ENCODE peak calls at places on chromosomes 4 and X, in seven cellular contexts. W, X, N, J, F, U and R are unnamed samples.

GRCh38 chr4:17511041-17511949 is 595 bp downstream of the QDPR start:
- DNase-seq in J (peak), X (peak), N (peak), F (peak), W (peak), U (peak), R (peak)

GRCh38 chrX:22134681-22135080 is 102.6 kb downstream of the PHEX start:
- DNase-seq in N (peak), F (no peak), U (no peak), J (peak), W (peak), X (peak), R (peak)

GRCh38 chr4:118279328-118279727 is 73.5 kb downstream of the PRSS12 start:
- DNase-seq in X (no peak), U (peak), J (no peak), N (no peak), W (no peak), F (no peak), R (no peak)

GRCh38 chr4:118734491-118735205 is 49.5 kb downstream of the METTL14 start:
- DNase-seq in J (no peak), W (no peak), F (no peak), X (no peak), U (no peak), N (no peak), R (no peak)

GRCh38 chrX:149982310-149982709 is 44.0 kb upstream of the EOLA2 start:
- DNase-seq in J (no peak), X (no peak), N (no peak), W (no peak), U (no peak), F (no peak), R (no peak)

GRCh38 chrX:139930923-139931645 is 1.8 kb downstream of the ATP11C start:
- DNase-seq in F (no peak), N (no peak), J (peak), U (peak), X (peak), W (peak), R (peak)

GRCh38 chr4:112175840-112176239 is 30.6 kb downstream of the FAM241A start:
- DNase-seq in N (no peak), W (no peak), J (no peak), F (no peak), U (no peak), X (no peak), R (no peak)

GRCh38 chrX:152601848-152602616 is 35.7 kb upstream of the GABRQ start:
- DNase-seq in N (no peak), U (peak), F (no peak), X (no peak), J (peak), W (peak), R (no peak)

GRCh38 chrX:41779058-41779564 is 55.1 kb downstream of the GPR82 start:
- DNase-seq in W (peak), X (peak), J (peak), N (peak), F (no peak), U (no peak), R (no peak)

GRCh38 chr4:160319221-160319867 is 1216.5 kb downstream of the RAPGEF2 start:
- DNase-seq in W (peak), U (no peak), F (no peak), X (no peak), J (no peak), N (no peak), R (no peak)

GRCh38 chr4:1576961-1577814 is 106.9 kb downstream of the FAM53A start:
- DNase-seq in W (no peak), N (no peak), F (no peak), U (no peak), X (no peak), J (no peak), R (peak)

GRCh38 chrX:47843363-47843762 is 6.7 kb downstream of the ZNF81 start:
- DNase-seq in W (no peak), F (no peak), J (peak), X (no peak), N (no peak), U (no peak), R (no peak)

GRCh38 chr4:146335763-146336412 is 121.5 kb downstream of the REELD1 start:
- DNase-seq in U (no peak), F (no peak), W (peak), J (peak), N (no peak), X (peak), R (no peak)

GRCh38 chr4:153488006-153488718 is 22.0 kb downstream of the TMEM131L start:
- DNase-seq in W (peak), N (peak), F (no peak), J (no peak), U (no peak), X (peak), R (no peak)

GRCh38 chr4:78688385-78688784 is 87.8 kb upstream of the BMP2K start:
- DNase-seq in U (no peak), F (no peak), N (no peak), X (no peak), J (peak), W (peak), R (peak)

GRCh38 chr4:83828601-83829000 is 292.7 kb downstream of the GPAT3 start:
- DNase-seq in N (peak), F (no peak), U (no peak), W (no peak), X (no peak), J (no peak), R (no peak)

GRCh38 chrX:21756785-21757529 is 959 bp downstream of the SMPX start:
- DNase-seq in W (no peak), F (no peak), U (no peak), N (no peak), X (no peak), J (no peak), R (no peak)

GRCh38 chr4:74015126-74015780 is 16.8 kb upstream of the CXCL5 start:
- DNase-seq in F (no peak), N (no peak), U (no peak), J (no peak), W (no peak), X (no peak), R (no peak)

GRCh38 chr4:27350161-27350560 is 489.5 kb downstream of the STIM2 start:
- DNase-seq in U (no peak), J (peak), N (no peak), W (peak), X (peak), F (no peak), R (no peak)

GRCh38 chr4:893995-894705 is 38.0 kb downstream of the GAK start:
- DNase-seq in J (no peak), X (no peak), U (no peak), F (no peak), N (no peak), W (no peak), R (no peak)

GRCh38 chr4:54660145-54660535 is 2.4 kb downstream of the KIT start:
- DNase-seq in N (no peak), F (no peak), X (no peak), J (no peak), U (no peak), W (peak), R (no peak)

GRCh38 chr4:126954537-126955291 is 678.0 kb upstream of the INTU start:
- DNase-seq in F (no peak), W (no peak), N (no peak), X (no peak), J (peak), U (peak), R (no peak)

GRCh38 chrX:40863671-40864070 is 128.3 kb upstream of the MED14 start:
- DNase-seq in F (no peak), J (no peak), N (no peak), X (no peak), W (no peak), U (no peak), R (peak)

GRCh38 chr4:186787536-186787935 is 63.9 kb upstream of the FAT1 start:
- DNase-seq in W (no peak), U (no peak), J (no peak), X (no peak), N (no peak), F (no peak), R (no peak)

GRCh38 chr4:119646347-119647071 is 17.9 kb upstream of the PDE5A start:
- DNase-seq in J (peak), U (no peak), N (peak), F (no peak), X (no peak), W (no peak), R (no peak)

GRCh38 chr4:141457653-141458052 is 178.7 kb upstream of the IL15 start:
- DNase-seq in U (no peak), N (no peak), F (no peak), X (no peak), J (no peak), W (no peak), R (no peak)

GRCh38 chr4:1563241-1563640 is 120.9 kb downstream of the FAM53A start:
- DNase-seq in N (no peak), J (no peak), W (no peak), X (no peak), U (no peak), F (no peak), R (no peak)

GRCh38 chrX:51144828-51145442 is 187.7 kb upstream of the NUDT10 start:
- DNase-seq in J (peak), N (peak), F (peak), X (peak), U (peak), W (peak), R (peak)

GRCh38 chrX:123138473-123138872 is 45.6 kb upstream of the GRIA3 start:
- DNase-seq in U (no peak), W (peak), X (no peak), F (no peak), N (no peak), J (peak), R (no peak)

GRCh38 chr4:73727685-73728084 is 12.7 kb upstream of the CXCL8 start:
- DNase-seq in J (no peak), F (no peak), N (no peak), W (no peak), U (no peak), X (peak), R (no peak)

GRCh38 chrX:50456712-50457484 is 13.7 kb downstream of the DGKK start:
- DNase-seq in W (no peak), F (no peak), N (no peak), X (no peak), J (no peak), U (no peak), R (no peak)

DNA sequence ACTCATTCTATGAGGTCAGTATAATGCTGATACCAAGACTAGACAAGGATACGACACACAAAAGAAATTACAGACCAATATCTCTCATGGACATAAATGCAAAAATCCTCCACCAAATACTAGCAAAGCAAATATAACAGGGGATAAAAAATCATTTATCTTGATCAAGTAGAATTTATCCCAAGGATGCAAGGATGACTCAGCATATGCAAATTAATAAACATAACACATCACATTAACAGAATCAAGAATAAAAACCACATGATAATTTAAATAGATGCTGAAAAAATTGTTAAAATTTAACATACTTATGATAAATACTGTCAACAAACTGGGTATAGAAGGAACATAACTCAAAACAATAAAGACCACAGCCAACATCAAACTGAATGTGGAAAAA is 69.4 kb upstream of the GABRA2 start:
- DNase-seq in N (no peak), X (no peak), U (no peak), F (no peak), J (no peak), W (no peak), R (no peak)
- H3K27ac ChIP-seq in N (no peak), X (no peak), U (no peak), F (no peak), J (no peak), W (no peak), R (no peak)

GRCh38 chrX:131289527-131289926 is 421 bp upstream of the IGSF1 start:
- DNase-seq in X (no peak), W (no peak), F (no peak), U (no peak), J (no peak), N (no peak), R (peak)

GRCh38 chrX:131288188-131288587 is 918 bp downstream of the IGSF1 start:
- DNase-seq in J (no peak), U (no peak), W (no peak), F (no peak), X (no peak), N (no peak), R (no peak)

GRCh38 chrX:131287556-131288179 is 1.4 kb downstream of the IGSF1 start:
- DNase-seq in U (no peak), F (no peak), J (no peak), N (no peak), W (no peak), X (no peak), R (peak)

GRCh38 chrX:131288738-131289511 is at the start of gene IGSF1:
- DNase-seq in J (peak), W (no peak), X (no peak), N (no peak), F (no peak), U (peak), R (peak)
- H3K4me3 ChIP-seq in J (no peak), W (no peak), X (no peak), N (no peak), F (no peak), U (peak), R (no peak)

DNA sequence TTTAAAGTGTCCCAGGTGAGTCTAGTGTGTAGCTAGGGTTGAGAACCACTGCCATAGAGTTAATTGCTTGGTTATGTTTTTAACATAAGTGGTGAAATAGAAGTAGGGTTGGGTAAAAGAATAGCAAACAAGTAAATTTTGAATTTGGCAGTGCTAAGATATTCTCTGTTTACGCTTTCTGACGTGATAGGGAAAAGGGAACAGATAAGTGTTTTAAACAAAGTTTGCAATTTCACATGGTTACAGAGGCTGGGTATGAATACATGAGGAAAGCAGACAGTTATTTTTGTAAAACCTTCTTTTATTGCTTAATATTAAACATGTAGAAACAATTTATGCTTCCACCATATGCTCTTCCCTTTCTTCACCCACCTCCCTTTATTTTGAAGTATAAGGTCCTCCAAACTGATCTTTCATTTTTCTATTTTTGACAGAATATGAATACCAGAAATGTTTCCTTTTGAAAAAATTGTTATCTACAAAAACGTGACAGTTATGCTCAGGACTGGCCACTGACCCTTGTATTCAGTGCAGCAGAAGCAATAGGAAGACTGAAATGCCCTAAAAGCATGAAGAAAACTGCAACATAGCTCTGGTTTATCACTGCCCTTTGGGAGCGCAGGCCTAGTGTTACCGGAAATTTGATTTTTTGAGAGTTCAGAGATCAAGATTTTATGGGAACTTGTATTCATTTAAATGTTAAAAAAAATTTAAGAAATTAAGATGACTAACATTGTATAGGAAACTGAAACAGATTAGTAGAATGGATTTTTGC is 214.4 kb upstream of the ARSJ start:
- DNase-seq in W (no peak), F (no peak), N (peak), J (no peak), U (no peak), X (no peak), R (no peak)
- H2AFZ ChIP-seq in W (no peak), F (no peak), N (no peak), J (no peak), U (no peak), X (no peak), R (no peak)

GRCh38 chrX:12360991-12361598 is 222.8 kb downstream of the FRMPD4 start:
- DNase-seq in N (peak), U (no peak), W (peak), J (no peak), X (peak), F (no peak), R (no peak)
- H3K27ac ChIP-seq in N (peak), U (no peak), W (peak), J (no peak), X (peak), F (no peak), R (peak)

DNA sequence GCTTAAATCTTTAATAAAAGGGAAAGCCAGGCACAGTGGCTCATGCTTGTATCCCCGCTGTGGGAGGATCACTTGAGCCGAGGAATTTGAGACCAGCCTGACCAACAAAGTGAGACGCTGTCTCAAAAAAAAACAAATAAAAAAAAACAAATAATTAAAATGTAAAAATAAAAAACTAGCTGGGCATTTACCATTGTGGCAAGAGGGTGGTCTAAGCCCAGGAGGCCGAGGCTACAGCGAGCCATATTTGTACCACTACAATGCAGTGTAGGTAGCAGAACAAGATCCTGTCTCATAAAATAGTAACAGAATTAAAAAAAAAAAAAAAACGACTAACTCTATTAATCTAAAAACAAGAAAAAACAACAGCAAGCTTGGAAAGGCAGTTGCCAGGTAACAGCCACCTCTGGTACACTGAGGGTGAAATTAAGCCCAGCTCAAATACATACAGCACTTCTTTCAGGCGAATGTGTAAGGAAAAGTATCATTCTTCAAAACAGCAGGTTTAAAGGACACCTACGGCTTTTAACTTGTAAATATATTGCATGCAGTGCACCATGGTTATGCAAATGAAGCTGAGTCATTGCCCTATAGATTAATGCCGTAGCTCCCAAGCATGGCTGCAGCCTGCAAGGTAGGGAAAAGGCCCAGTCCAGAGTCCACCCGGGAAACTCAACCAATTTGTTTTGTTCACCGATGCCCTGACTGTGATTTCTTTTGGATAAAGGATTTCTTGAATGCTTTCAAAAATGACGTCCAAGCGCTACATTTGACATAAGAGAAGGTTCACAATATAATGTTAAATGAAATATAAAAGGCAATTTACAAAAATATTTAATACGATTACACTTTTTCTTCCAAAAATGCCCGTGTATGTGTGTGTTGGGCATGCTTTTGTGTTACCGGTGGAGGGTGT is 14.5 kb upstream of the TXLNG start:
- DNase-seq in U (peak), J (peak), F (peak), W (peak), X (peak), N (peak), R (no peak)
- H3K4me3 ChIP-seq in U (no peak), J (no peak), F (no peak), W (no peak), X (no peak), N (no peak), R (no peak)

DNA sequence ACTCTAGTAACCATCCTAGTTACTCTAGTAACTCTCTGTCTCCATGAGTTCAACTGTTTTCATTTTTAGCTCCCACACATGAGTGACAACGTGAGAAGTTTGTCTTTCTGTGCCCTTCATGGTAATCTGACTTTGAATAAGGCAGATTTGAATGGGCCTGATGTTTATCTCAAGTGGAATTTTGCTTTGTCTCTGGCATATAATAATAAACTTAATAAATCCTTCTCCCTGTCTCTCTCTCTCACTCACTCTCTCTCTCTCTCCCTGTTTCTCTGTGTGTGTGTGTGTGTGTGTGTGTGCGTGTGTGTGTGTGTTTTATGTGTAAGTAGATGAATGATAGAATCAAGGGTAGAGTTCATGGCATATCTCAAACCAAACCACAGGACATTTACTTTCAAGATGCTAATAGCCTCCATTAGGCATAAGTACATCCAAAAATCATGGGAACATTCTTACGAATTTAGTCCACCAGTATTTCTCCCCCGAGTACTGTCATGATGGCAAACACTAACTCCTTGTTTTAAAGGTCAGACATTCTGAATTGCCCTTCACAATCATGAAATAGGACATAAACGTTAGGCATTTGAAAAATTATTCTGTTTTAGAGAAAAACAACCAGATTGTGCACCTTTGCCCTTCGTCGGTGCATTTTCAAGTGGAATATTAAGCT is 193.1 kb downstream of the SPATA18 start:
- DNase-seq in U (no peak), F (no peak), W (no peak), J (no peak), X (no peak), N (no peak), R (no peak)
- H2AFZ ChIP-seq in U (no peak), F (no peak), W (no peak), J (no peak), X (no peak), N (no peak), R (no peak)

GRCh38 chrX:11733614-11734013 is 24.4 kb upstream of the MSL3 start:
- DNase-seq in N (no peak), W (no peak), J (no peak), X (no peak), F (no peak), U (no peak), R (no peak)
- H3K27ac ChIP-seq in N (no peak), W (no peak), J (no peak), X (no peak), F (no peak), U (no peak), R (no peak)

DNA sequence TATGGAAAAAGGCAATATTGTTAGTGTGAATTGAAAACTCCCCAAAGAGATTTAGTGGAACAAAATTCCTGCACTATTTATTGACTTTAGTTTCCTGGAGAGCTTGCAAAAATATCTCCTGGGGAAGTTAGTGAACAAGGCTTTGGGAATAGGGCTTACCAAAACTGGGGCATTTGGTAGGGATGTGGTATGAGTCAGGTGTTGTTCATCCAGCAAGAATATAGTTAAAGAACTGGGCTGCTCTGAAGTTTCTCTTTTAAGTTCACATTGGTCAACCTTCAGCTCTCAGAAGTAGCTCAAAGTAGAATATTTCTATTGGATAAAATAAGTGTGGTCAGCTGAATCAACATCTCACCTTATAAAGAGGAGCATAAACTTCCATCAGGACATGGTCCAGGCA is 185.0 kb downstream of the CPE start:
- DNase-seq in J (no peak), X (no peak), N (no peak), F (no peak), U (no peak), W (peak), R (peak)
- H3K4me3 ChIP-seq in J (no peak), X (no peak), N (no peak), F (no peak), U (no peak), W (no peak), R (no peak)

GRCh38 chr4:21569638-21570037 is 378.9 kb downstream of the KCNIP4 start:
- DNase-seq in J (no peak), W (no peak), F (no peak), U (no peak), X (no peak), N (no peak), R (no peak)
- H2AFZ ChIP-seq in J (no peak), W (no peak), F (no peak), U (no peak), X (no peak), N (no peak), R (no peak)